ENCODE peak calls at places on chromosomes 13 and 19, in five cellular contexts. P is activated naive CD4-positive, alpha-beta T cell; B is stimulated activated CD8-positive, alpha-beta memory T cell treated with anti-CD3 and anti-CD28 coated beads, Interleukin-7, amount 100 ng/mL, for 48 hours; N is brain microvascular endothelial cell; G is BE2C. O is an unnamed sample.
A peak's percentile ranks its signal among the peaks of the same experiment; 100 is the strongest.

GRCh38 chr19:54158812-54159351 is 639 bp downstream of the LENG1 start:
- DNase-seq in P (no peak), B (no peak), N (no peak), G (no peak), O (no peak)

GRCh38 chr19:29753190-29753933 is 38.3 kb upstream of the C19orf12 start:
- DNase-seq in P (no peak), B (no peak), N (no peak), G (peak; percentile 24), O (no peak)

GRCh38 chr19:45645068-45645630 is 6.0 kb upstream of the EML2 start:
- DNase-seq in P (no peak), B (no peak), N (no peak), G (no peak), O (no peak)

GRCh38 chr19:1425902-1426301 is 12.3 kb upstream of the RPS15 start:
- DNase-seq in P (no peak), B (no peak), N (no peak), G (no peak), O (no peak)

GRCh38 chr13:24502567-24503375 is 9.8 kb downstream of the PARP4 start:
- DNase-seq in P (no peak), B (no peak), N (peak; percentile 57), G (no peak), O (peak; percentile 68)

GRCh38 chr13:79799049-79799448 is 318.1 kb downstream of the NDFIP2 start:
- DNase-seq in P (no peak), B (no peak), N (no peak), G (peak; percentile 44), O (no peak)

GRCh38 chr13:29654807-29655547 is 59.5 kb upstream of the SLC7A1 start:
- DNase-seq in P (no peak), B (no peak), N (peak; percentile 46), G (no peak), O (no peak)

GRCh38 chr19:7605490-7606222 is 10.0 kb downstream of the CAMSAP3 start:
- DNase-seq in P (no peak), B (peak; percentile 35), N (no peak), G (peak; percentile 93), O (no peak)

GRCh38 chr13:99335603-99336002 is 28.4 kb upstream of the GPR183 start:
- DNase-seq in P (no peak), B (no peak), N (no peak), G (no peak), O (no peak)

GRCh38 chr19:51529301-51529700 is 2.2 kb downstream of the SIGLEC6 start:
- DNase-seq in P (no peak), B (no peak), N (no peak), G (no peak), O (no peak)

GRCh38 chr13:30340367-30341184 is 33.2 kb upstream of the KATNAL1 start:
- DNase-seq in P (no peak), B (no peak), N (peak; percentile 74), G (peak; percentile 61), O (no peak)

GRCh38 chr13:34019870-34020269 is 201.9 kb downstream of the RFC3 start:
- DNase-seq in P (no peak), B (no peak), N (no peak), G (no peak), O (peak; percentile 91)

GRCh38 chr13:21683034-21683733 is 12.3 kb downstream of the FGF9 start:
- DNase-seq in P (no peak), B (no peak), N (peak; percentile 29), G (no peak), O (peak; percentile 28)

GRCh38 chr13:25132021-25132420 is 36.1 kb downstream of the PABPC3 start:
- DNase-seq in P (no peak), B (no peak), N (no peak), G (no peak), O (no peak)

GRCh38 chr13:113203507-113204377 is 4.7 kb downstream of the PCID2 start:
- DNase-seq in P (no peak), B (no peak), N (no peak), G (peak; percentile 36), O (no peak)

GRCh38 chr19:4597975-4598671 is 38.6 kb upstream of the SEMA6B start:
- DNase-seq in P (peak; percentile 11), B (peak; percentile 25), N (peak; percentile 19), G (peak; percentile 68), O (peak; percentile 38)

GRCh38 chr19:39352549-39353285 is 10.5 kb downstream of the SAMD4B start:
- DNase-seq in P (no peak), B (no peak), N (no peak), G (no peak), O (no peak)

GRCh38 chr19:23440791-23441190 is 45.5 kb upstream of the ZNF91 start:
- DNase-seq in P (no peak), B (no peak), N (no peak), G (peak; percentile 56), O (no peak)

GRCh38 chr19:5298502-5298901 is 42.1 kb downstream of the PTPRS start:
- DNase-seq in P (no peak), B (no peak), N (no peak), G (no peak), O (peak; percentile 3)

GRCh38 chr19:29771708-29772415 is 39.9 kb upstream of the CCNE1 start:
- DNase-seq in P (no peak), B (peak; percentile 9), N (peak; percentile 40), G (peak; percentile 74), O (peak; percentile 47)

O was measured in LoVo.